ENCODE peak calls at places on chromosomes 16 and 17, in four cellular contexts. Y is fibroblast of gingiva; R is activated naive CD8-positive, alpha-beta T cell treated with anti-CD3 and anti-CD28 coated beads for 36 hours; G is HEK293T. H is an unnamed sample.

GRCh38 chr17:51128089-51128488 is 7.4 kb upstream of the SPAG9 start:
- DNase-seq in G (no peak), R (peak; percentile 24), Y (peak; percentile 5), H (peak; percentile 22)

GRCh38 chr16:66568355-66568754 is 2.1 kb downstream of the CMTM1 start:
- DNase-seq in R (no peak), G (no peak), Y (no peak), H (no peak)

GRCh38 chr17:60971515-60972369 is 294.1 kb downstream of the BCAS3 start:
- DNase-seq in Y (peak; percentile 48), G (peak; percentile 56), R (peak; percentile 17), H (peak; percentile 30)

GRCh38 chr17:50187403-50187735 is 14.1 kb downstream of the COL1A1 start:
- DNase-seq in R (no peak), Y (peak; percentile 86), G (no peak), H (no peak)

GRCh38 chr16:81127051-81127450 is 30.9 kb upstream of the GCSH start:
- DNase-seq in Y (peak; percentile 82), G (no peak), R (no peak), H (peak; percentile 34)

GRCh38 chr16:81003610-81004460 is 2.9 kb downstream of the CMC2 start:
- DNase-seq in G (no peak), R (no peak), Y (peak; percentile 48), H (no peak)

GRCh38 chr16:2853531-2854073 is 4.4 kb downstream of the PRSS22 start:
- DNase-seq in R (no peak), Y (no peak), G (no peak), H (no peak)

GRCh38 chr17:20613905-20614304 is 34.4 kb downstream of the CDRT15L2 start:
- DNase-seq in G (no peak), R (no peak), Y (no peak), H (no peak)

GRCh38 chr17:59506907-59507726 is 58.3 kb upstream of the DHX40 start:
- DNase-seq in Y (peak; percentile 54), R (no peak), G (no peak), H (no peak)

GRCh38 chr17:40901981-40902862 is 17.2 kb upstream of the KRT20 start:
- DNase-seq in Y (peak; percentile 12), G (no peak), R (no peak), H (no peak)